ENCODE peak calls at places on chromosomes 16 and 17, in nine cellular contexts. D is cardiac fibroblast, C is T-helper 17 cell, Y is NCI-H446 treated with DMSO at 0.1 percent for 48 hours, F is mucosa of descending colon, X is cardiac muscle cell, A is HuH-7.5, K is GM13976, E is mucosa of gallbladder. Z is an unnamed sample.
A peak's percentile ranks its signal among the peaks of the same experiment; 100 is the strongest.

GRCh38 chr17:28008526-28008925 is 34.0 kb upstream of the NLK start:
- DNase-seq in D (peak; percentile 76), C (no peak), Y (no peak), F (no peak), X (peak; percentile 80), A (no peak), K (no peak), E (peak; percentile 52), Z (no peak)

GRCh38 chr16:67928147-67928546 is 3.5 kb downstream of the CTRL start:
- DNase-seq in D (no peak), C (no peak), Y (no peak), F (no peak), X (no peak), A (no peak), K (no peak), E (no peak), Z (no peak)

GRCh38 chr17:76515291-76515949 is 14.2 kb upstream of the RHBDF2 start:
- DNase-seq in D (peak; percentile 97), C (peak; percentile 56), Y (no peak), F (peak; percentile 81), X (peak; percentile 96), A (no peak), K (peak; percentile 73), E (peak; percentile 81), Z (peak; percentile 65)

GRCh38 chr17:39674179-39674578 is 5.9 kb downstream of the PNMT start:
- DNase-seq in D (no peak), C (no peak), Y (no peak), F (no peak), X (no peak), A (no peak), K (no peak), E (no peak), Z (no peak)

GRCh38 chr17:68289473-68289872 is 1.5 kb downstream of the SLC16A6 start:
- DNase-seq in D (no peak), C (no peak), Y (no peak), F (no peak), X (no peak), A (no peak), K (no peak), E (no peak), Z (no peak)

GRCh38 chr16:50667497-50668367 is 13.4 kb downstream of the SNX20 start:
- DNase-seq in D (no peak), C (no peak), Y (no peak), F (no peak), X (no peak), A (no peak), K (peak; percentile 50), E (no peak), Z (peak; percentile 36)

GRCh38 chr17:68606451-68607307 is 5.5 kb upstream of the FAM20A start:
- DNase-seq in D (no peak), C (no peak), Y (no peak), F (no peak), X (no peak), A (no peak), K (no peak), E (no peak), Z (no peak)

GRCh38 chr17:37315601-37316000 is 60.2 kb upstream of the C17orf78 start:
- DNase-seq in D (no peak), C (no peak), Y (no peak), F (no peak), X (no peak), A (no peak), K (no peak), E (no peak), Z (no peak)

GRCh38 chr17:73643846-73644144 is 450 bp downstream of the SDK2 start:
- DNase-seq in D (no peak), C (no peak), Y (no peak), F (no peak), X (no peak), A (no peak), K (no peak), E (no peak), Z (no peak)

GRCh38 chr17:35596530-35597233 is 9.6 kb downstream of the AP2B1 start:
- DNase-seq in D (no peak), C (no peak), Y (no peak), F (no peak), X (no peak), A (no peak), K (no peak), E (no peak), Z (no peak)

GRCh38 chr16:46743232-46743719 is 4.9 kb downstream of the MYLK3 start:
- DNase-seq in D (peak; percentile 63), C (no peak), Y (no peak), F (no peak), X (peak; percentile 82), A (no peak), K (peak; percentile 74), E (no peak), Z (peak; percentile 65)

GRCh38 chr17:63189082-63189481 is 223.0 kb downstream of the TANC2 start:
- DNase-seq in D (peak; percentile 81), C (no peak), Y (no peak), F (no peak), X (peak; percentile 53), A (no peak), K (no peak), E (no peak), Z (no peak)

GRCh38 chr17:74433421-74434121 is 1.7 kb downstream of the GPRC5C start:
- DNase-seq in D (no peak), C (no peak), Y (no peak), F (no peak), X (peak; percentile 51), A (no peak), K (no peak), E (no peak), Z (no peak)

GRCh38 chr16:10607157-10607556 is 26.8 kb upstream of the EMP2 start:
- DNase-seq in D (no peak), C (no peak), Y (no peak), F (no peak), X (no peak), A (no peak), K (no peak), E (no peak), Z (no peak)

GRCh38 chr17:65115721-65116312 is 21.4 kb upstream of the RGS9 start:
- DNase-seq in D (no peak), C (no peak), Y (no peak), F (no peak), X (no peak), A (no peak), K (no peak), E (no peak), Z (no peak)

GRCh38 chr16:72428611-72429376 is 256.8 kb upstream of the PMFBP1 start:
- DNase-seq in D (no peak), C (no peak), Y (no peak), F (no peak), X (no peak), A (no peak), K (no peak), E (no peak), Z (no peak)

GRCh38 chr17:81064746-81065475 is 30.0 kb downstream of the BAIAP2 start:
- DNase-seq in D (peak; percentile 39), C (no peak), Y (no peak), F (no peak), X (peak; percentile 77), A (no peak), K (no peak), E (no peak), Z (no peak)

GRCh38 chr16:88560722-88561484 is 9.3 kb upstream of the ZC3H18 start:
- DNase-seq in D (peak; percentile 22), C (no peak), Y (no peak), F (no peak), X (peak; percentile 44), A (peak; percentile 67), K (no peak), E (no peak), Z (no peak)

GRCh38 chr16:53183442-53183841 is 128.7 kb downstream of the CHD9 start:
- DNase-seq in D (peak; percentile 23), C (no peak), Y (no peak), F (no peak), X (no peak), A (no peak), K (no peak), E (no peak), Z (no peak)

GRCh38 chr16:71250461-71251232 is 20.1 kb upstream of the HYDIN start:
- DNase-seq in D (peak; percentile 6), C (no peak), Y (no peak), F (no peak), X (no peak), A (no peak), K (no peak), E (no peak), Z (no peak)